ENCODE peak calls at places on chromosome 19, in nine cellular contexts. A is HepG2, N is Peyer's patch, D is tibial nerve, E is kidney, T is heart right ventricle, X is hepatocyte, G is cardiac muscle cell, C is SK-N-SH. P is an unnamed sample.
A peak's percentile ranks its signal among the peaks of the same experiment; 100 is the strongest.

GRCh38 chr19:15180451-15181390 is 20.1 kb downstream of the NOTCH3 start:
- DNase-seq in N (no peak), D (no peak), A (peak; percentile 37), G (peak; percentile 43), E (no peak), X (no peak), T (peak; percentile 54), C (no peak), P (no peak)

GRCh38 chr19:48239582-48240141 is 16.1 kb downstream of the CARD8 start:
- DNase-seq in G (no peak), D (no peak), T (no peak), E (no peak), C (no peak), A (no peak), N (no peak), X (no peak), P (no peak)

GRCh38 chr19:7230826-7231225 is 63.4 kb downstream of the INSR start:
- DNase-seq in T (peak; percentile 60), D (no peak), E (no peak), C (no peak), N (no peak), A (no peak), X (no peak), G (no peak), P (no peak)

GRCh38 chr19:45400192-45400591 is 4.7 kb downstream of the PPP1R13L start:
- DNase-seq in C (no peak), G (no peak), A (no peak), N (no peak), X (peak; percentile 2), T (no peak), E (no peak), D (no peak), P (no peak)

GRCh38 chr19:2221250-2221831 is 14.8 kb downstream of the PLEKHJ1 start:
- DNase-seq in C (peak; percentile 75), A (no peak), T (no peak), E (no peak), N (no peak), D (no peak), X (no peak), G (no peak), P (no peak)

GRCh38 chr19:2294377-2295335 is 12.7 kb upstream of the PEAK3 start:
- DNase-seq in C (peak; percentile 93), A (no peak), N (no peak), X (no peak), D (no peak), E (no peak), T (no peak), G (no peak), P (no peak)

GRCh38 chr19:13526552-13526951 is 20.3 kb upstream of the CACNA1A start:
- DNase-seq in D (no peak), A (no peak), G (peak; percentile 28), E (no peak), C (no peak), N (no peak), X (no peak), T (no peak), P (no peak)

GRCh38 chr19:8208119-8208709 is 956 bp upstream of the CERS4 start:
- DNase-seq in D (no peak), A (no peak), N (no peak), G (no peak), E (no peak), T (peak; percentile 27), X (peak; percentile 66), C (peak; percentile 62), P (no peak)

GRCh38 chr19:58409010-58409790 is 751 bp downstream of the ZNF584 start:
- DNase-seq in C (peak; percentile 79), G (no peak), E (no peak), T (peak; percentile 33), N (no peak), A (no peak), X (peak; percentile 56), D (no peak), P (no peak)

DNA sequence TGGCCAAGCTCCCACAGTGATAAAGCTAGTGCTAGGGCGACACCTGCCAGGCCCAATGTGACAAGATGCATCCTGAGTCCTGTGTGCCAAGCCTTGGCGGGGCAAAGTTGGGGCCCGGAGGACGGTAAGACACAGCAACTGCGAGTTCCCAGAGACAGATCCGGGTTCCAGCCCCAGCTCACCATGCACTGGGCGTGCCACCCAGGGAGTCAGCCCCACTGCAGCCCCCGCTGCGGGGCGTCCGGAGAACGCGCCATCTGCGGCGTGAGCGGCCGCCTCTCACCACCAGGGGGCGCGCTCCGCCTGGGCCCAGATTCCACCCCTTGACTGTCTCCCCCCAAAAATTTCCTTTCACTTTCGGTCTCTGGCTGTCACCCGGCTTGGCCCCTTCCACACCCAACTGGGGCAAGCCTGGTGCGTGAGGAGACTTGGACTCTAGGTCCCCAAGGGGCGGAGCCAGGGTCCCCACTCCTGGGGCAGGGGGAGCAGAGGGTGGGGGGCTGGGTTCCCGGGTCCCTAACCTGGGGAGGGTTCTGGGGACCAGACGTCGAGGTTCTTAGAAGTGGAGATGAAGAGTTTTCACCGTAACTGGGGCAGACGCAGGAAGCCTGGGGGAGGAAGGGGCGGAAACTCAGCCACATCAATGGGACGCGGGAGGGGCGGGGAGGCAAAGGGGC is at the start of gene FLT3LG:
- DNase-seq in E (peak; percentile 91), G (peak; percentile 60), A (peak; percentile 46), N (peak; percentile 81), X (peak; percentile 85), T (peak; percentile 82), D (peak; percentile 70), C (peak; percentile 96), P (peak; percentile 88)
- H3K27ac ChIP-seq in E (peak within 1 kb of the TSS; percentile 76), G (no peak within 1 kb of the TSS), A (no peak within 1 kb of the TSS), N (peak within 1 kb of the TSS; percentile 86), X (peak within 1 kb of the TSS; percentile 32), T (peak within 1 kb of the TSS; percentile 91), D (peak within 1 kb of the TSS; percentile 77), C (peak within 1 kb of the TSS; percentile 28), P (peak within 1 kb of the TSS; percentile 96)

GRCh38 chr19:35008891-35009341 is 8.8 kb downstream of the GRAMD1A start:
- DNase-seq in A (no peak), N (no peak), D (no peak), C (no peak), G (no peak), X (no peak), E (no peak), T (peak; percentile 52), P (no peak)

GRCh38 chr19:35005256-35005977 is 5.3 kb downstream of the GRAMD1A start:
- DNase-seq in N (no peak), X (no peak), C (no peak), G (no peak), E (no peak), A (peak; percentile 50), D (no peak), T (no peak), P (no peak)

GRCh38 chr19:35006342-35006998 is 6.3 kb downstream of the GRAMD1A start:
- DNase-seq in N (no peak), G (no peak), X (peak; percentile 82), D (no peak), C (no peak), A (peak; percentile 99), E (no peak), T (no peak), P (no peak)

GRCh38 chr19:35004517-35005255 is 4.6 kb downstream of the GRAMD1A start:
- DNase-seq in X (no peak), T (no peak), D (no peak), E (no peak), C (no peak), A (no peak), N (no peak), G (no peak), P (no peak)

GRCh38 chr19:35006999-35007365 is 6.9 kb downstream of the GRAMD1A start:
- DNase-seq in G (no peak), N (no peak), X (no peak), A (no peak), D (no peak), E (no peak), C (no peak), T (no peak), P (no peak)
- H3K4me1 ChIP-seq in G (peaks cover 4% of the 10 kb centered on the region), N (peaks cover 18% of the 10 kb centered on the region), X (peaks cover 42% of the 10 kb centered on the region), A (peaks cover 56% of the 10 kb centered on the region), D (no peaks in the 10 kb centered on the region), E (no peaks in the 10 kb centered on the region), C (no peaks in the 10 kb centered on the region), T (peaks cover 73% of the 10 kb centered on the region), P (peaks cover 56% of the 10 kb centered on the region)

GRCh38 chr19:821228-821975 is at the start of gene PLPPR3:
- DNase-seq in T (no peak), G (peak; percentile 69), X (peak; percentile 44), D (no peak), C (peak; percentile 79), E (peak; percentile 69), N (no peak), A (no peak), P (no peak)

GRCh38 chr19:823565-824121 is 1.9 kb upstream of the PLPPR3 start:
- DNase-seq in T (no peak), C (no peak), G (no peak), E (no peak), D (no peak), X (peak; percentile 12), A (no peak), N (no peak), P (no peak)

GRCh38 chr19:825897-826640 is 1.6 kb upstream of the AZU1 start:
- DNase-seq in E (no peak), N (no peak), X (no peak), A (no peak), G (no peak), D (no peak), T (no peak), C (no peak), P (no peak)

GRCh38 chr19:824885-825284 is 2.8 kb upstream of the AZU1 start:
- DNase-seq in X (no peak), C (no peak), E (no peak), T (no peak), A (no peak), D (no peak), N (no peak), G (no peak), P (no peak)

DNA sequence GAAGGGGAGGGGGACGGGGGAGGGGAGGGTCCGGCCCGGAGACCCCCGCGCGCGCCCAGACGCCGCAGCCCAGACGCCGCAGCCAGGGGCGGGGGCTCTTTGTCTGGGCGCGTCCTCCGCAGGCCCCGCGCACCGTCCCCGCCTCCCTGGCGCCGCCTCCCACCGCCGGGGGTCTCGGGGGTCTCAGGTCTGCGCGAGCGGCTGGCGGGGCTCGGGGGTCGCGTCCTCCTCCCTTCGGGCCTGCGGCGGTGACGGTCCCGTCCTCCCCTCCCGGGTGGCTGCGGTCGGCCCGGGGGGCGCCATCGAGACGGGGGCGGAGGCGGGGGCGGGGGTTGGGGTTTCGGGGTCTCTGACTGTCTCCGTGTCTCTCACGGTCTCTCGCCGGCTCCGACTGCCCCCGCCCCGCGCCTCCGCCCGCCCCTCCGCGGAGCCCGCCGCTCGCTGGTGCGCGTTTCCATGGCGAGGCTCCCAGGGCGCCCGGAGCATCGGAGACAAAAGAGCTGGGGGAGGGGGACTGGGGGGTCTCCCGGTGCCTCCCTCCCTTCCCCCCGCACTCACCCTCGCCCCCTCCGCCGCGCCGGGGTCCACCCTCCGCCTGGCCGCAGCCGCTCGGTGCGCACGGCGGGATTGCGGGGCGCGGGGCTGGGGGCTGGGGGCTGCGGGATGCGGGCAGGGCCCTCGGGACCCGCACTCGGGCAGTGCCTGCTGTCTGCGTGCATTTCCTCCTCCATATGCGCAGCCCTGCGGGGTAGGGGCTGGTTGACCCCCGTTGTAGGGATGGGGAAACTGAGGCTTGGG is 420 bp upstream of the PLPPR3 start:
- DNase-seq in C (peak; percentile 83), D (no peak), X (peak; percentile 43), G (peak; percentile 71), T (no peak), N (no peak), A (no peak), E (no peak), P (no peak)
- H3K4me3 ChIP-seq in C (no peak overlapping the region), D (no peak overlapping the region), X (peak overlapping the region; percentile 67), G (peak overlapping the region; percentile 97), T (peak overlapping the region; percentile 44), N (peak overlapping the region; percentile 36), A (peak overlapping the region; percentile 28), E (no peak overlapping the region), P (no peak overlapping the region)

GRCh38 chr19:51735759-51736449 is 12.1 kb upstream of the HAS1 start:
- DNase-seq in T (no peak), C (no peak), D (peak; percentile 60), A (no peak), N (no peak), E (no peak), X (no peak), G (no peak), P (no peak)
- H3K27ac ChIP-seq in T (no peak overlapping the region), C (no peak overlapping the region), D (no peak overlapping the region), A (no peak overlapping the region), N (no peak overlapping the region), E (no peak overlapping the region), X (no peak overlapping the region), G (no peak overlapping the region), P (no peak overlapping the region)

P was measured in CD8-positive, alpha-beta T cell.